ENCODE peak calls at places on chromosome 14, in six cellular contexts. H is NCI-H2029; Y is CD8-positive, alpha-beta T cell; A is naive thymus-derived CD4-positive, alpha-beta T cell; L is CD4-positive, CD25-positive, alpha-beta regulatory T cell; V is psoas muscle. R is an unnamed sample.

GRCh38 chr14:96904201-96904600 is 107.0 kb downstream of the VRK1 start:
- DNase-seq in A (no peak), V (no peak), H (no peak), Y (no peak), L (no peak), R (no peak)

GRCh38 chr14:30532264-30532663 is 26.7 kb upstream of the G2E3 start:
- DNase-seq in V (no peak), H (no peak), A (no peak), Y (no peak), L (no peak), R (no peak)

GRCh38 chr14:104359301-104359968 is 220.1 kb upstream of the C14orf180 start:
- DNase-seq in V (no peak), H (no peak), A (no peak), Y (no peak), L (no peak), R (no peak)

GRCh38 chr14:96861568-96862310 is 64.6 kb downstream of the VRK1 start:
- DNase-seq in L (no peak), A (no peak), V (no peak), Y (no peak), H (no peak), R (no peak)

GRCh38 chr14:77830692-77831091 is 30.8 kb downstream of the ADCK1 start:
- DNase-seq in A (no peak), Y (no peak), V (no peak), L (no peak), H (no peak), R (no peak)

GRCh38 chr14:55754471-55754870 is 174.5 kb downstream of the KTN1 start:
- DNase-seq in H (no peak), A (no peak), V (no peak), L (no peak), Y (no peak), R (no peak)

GRCh38 chr14:22588419-22589095 is 467 bp downstream of the DAD1 start:
- DNase-seq in V (no peak), H (no peak), Y (no peak), A (no peak), L (no peak), R (no peak)

GRCh38 chr14:90397401-90398314 is 829 bp downstream of the CALM1 start:
- DNase-seq in H (no peak), Y (peak; percentile 61), L (peak; percentile 89), A (peak; percentile 70), V (peak; percentile 67), R (peak; percentile 51)

GRCh38 chr14:100649173-100649519 is 61.9 kb upstream of the BEGAIN start:
- DNase-seq in V (no peak), A (no peak), H (no peak), L (no peak), Y (no peak), R (no peak)

GRCh38 chr14:52876806-52877205 is 74.0 kb downstream of the FERMT2 start:
- DNase-seq in V (no peak), L (no peak), H (no peak), Y (no peak), A (no peak), R (no peak)

GRCh38 chr14:23316300-23316699 is 5.0 kb upstream of the PABPN1 start:
- DNase-seq in Y (no peak), A (no peak), H (no peak), L (no peak), V (no peak), R (no peak)

GRCh38 chr14:100375273-100375962 is 52.3 kb downstream of the SLC25A47 start:
- DNase-seq in L (peak; percentile 93), V (peak; percentile 79), Y (no peak), A (no peak), H (no peak), R (peak; percentile 56)

GRCh38 chr14:71988954-71989353 is 56.7 kb downstream of the RGS6 start:
- DNase-seq in H (no peak), A (no peak), L (no peak), V (no peak), Y (no peak), R (no peak)

GRCh38 chr14:91164676-91165075 is 50.8 kb downstream of the DGLUCY start:
- DNase-seq in L (no peak), Y (no peak), V (peak; percentile 72), H (peak; percentile 14), A (no peak), R (peak; percentile 91)

GRCh38 chr14:61644834-61645233 is 50.5 kb upstream of the HIF1A start:
- DNase-seq in Y (no peak), L (peak; percentile 7), A (no peak), H (peak; percentile 84), V (no peak), R (no peak)

GRCh38 chr14:59394268-59394667 is 70.9 kb downstream of the GPR135 start:
- DNase-seq in H (no peak), V (no peak), A (no peak), L (no peak), Y (no peak), R (no peak)

GRCh38 chr14:88695873-88696272 is 96.9 kb downstream of the EML5 start:
- DNase-seq in L (no peak), H (no peak), Y (no peak), V (no peak), A (no peak), R (no peak)

GRCh38 chr14:73239463-73240241 is 2.3 kb downstream of the PAPLN start:
- DNase-seq in V (peak; percentile 44), A (no peak), Y (no peak), L (no peak), H (no peak), R (no peak)

GRCh38 chr14:41615011-41615595 is 8.4 kb downstream of the LRFN5 start:
- DNase-seq in A (no peak), L (no peak), V (no peak), Y (no peak), H (no peak), R (no peak)

GRCh38 chr14:92135269-92135668 is 13.5 kb downstream of the CPSF2 start:
- DNase-seq in V (no peak), A (peak; percentile 27), H (no peak), Y (no peak), L (peak; percentile 44), R (no peak)

GRCh38 chr14:63454863-63455622 is 88.1 kb downstream of the PPP2R5E start:
- DNase-seq in V (peak; percentile 17), A (no peak), H (peak; percentile 27), L (no peak), Y (no peak), R (peak; percentile 30)

GRCh38 chr14:79101388-79101787 is 931.2 kb downstream of the NRXN3 start:
- DNase-seq in A (no peak), V (no peak), Y (no peak), L (no peak), H (no peak), R (no peak)

GRCh38 chr14:68791078-68791983 is 1.5 kb downstream of the ZFP36L1 start:
- DNase-seq in L (no peak), V (no peak), H (no peak), Y (no peak), A (no peak), R (peak; percentile 27)

GRCh38 chr14:64671591-64671990 is 32.6 kb upstream of the PLEKHG3 start:
- DNase-seq in Y (no peak), V (no peak), A (peak; percentile 51), L (peak; percentile 72), H (no peak), R (no peak)

R was measured in stomach.